ENCODE peak calls at places on chromosomes 2 and 18, in four cellular contexts. P, I, F and X are unnamed samples.

GRCh38 chr2:200665626-200666453 is 80.0 kb downstream of the AOX1 start:
- DNase-seq in P (no peak), I (no peak), F (no peak), X (no peak)

GRCh38 chr2:23940976-23941605 is 828 bp downstream of the UBXN2A start:
- DNase-seq in P (no peak), I (no peak), F (no peak), X (no peak)

GRCh38 chr18:75504469-75504868 is 77.0 kb upstream of the SMIM21 start:
- DNase-seq in P (no peak), I (no peak), F (no peak), X (no peak)

GRCh38 chr2:46460241-46460921 is 19.0 kb upstream of the TMEM247 start:
- DNase-seq in P (no peak), I (no peak), F (no peak), X (no peak)

GRCh38 chr2:218257390-218257981 is 3.3 kb upstream of the GPBAR1 start:
- DNase-seq in P (peak), I (no peak), F (peak), X (peak)

GRCh38 chr2:45169339-45170190 is 160.3 kb upstream of the SIX2 start:
- DNase-seq in P (peak), I (no peak), F (no peak), X (no peak)

GRCh38 chr18:34153711-34154110 is 71.0 kb downstream of the NOL4 start:
- DNase-seq in P (no peak), I (no peak), F (peak), X (peak)

GRCh38 chr18:79941473-79942119 is 9.9 kb downstream of the SLC66A2 start:
- DNase-seq in P (peak), I (no peak), F (no peak), X (no peak)

GRCh38 chr2:126638781-126639180 is 17.2 kb upstream of the GYPC start:
- DNase-seq in P (no peak), I (no peak), F (no peak), X (no peak)

GRCh38 chr2:67895171-67895941 is 167.4 kb downstream of the C1D start:
- DNase-seq in P (no peak), I (no peak), F (no peak), X (no peak)

GRCh38 chr2:41116106-41116797 is 664.4 kb upstream of the SLC8A1 start:
- DNase-seq in P (no peak), I (no peak), F (no peak), X (no peak)

GRCh38 chr2:175195012-175195411 is 13.5 kb upstream of the ATP5MC3 start:
- DNase-seq in P (no peak), I (no peak), F (no peak), X (no peak)

GRCh38 chr2:150526006-150526405 is 38.5 kb upstream of the RND3 start:
- DNase-seq in P (no peak), I (no peak), F (no peak), X (no peak)

GRCh38 chr18:80159713-80160636 is 50.9 kb downstream of the ADNP2 start:
- DNase-seq in P (no peak), I (no peak), F (peak), X (no peak)

GRCh38 chr2:235414422-235414821 is 79.4 kb upstream of the AGAP1 start:
- DNase-seq in P (no peak), I (no peak), F (no peak), X (no peak)

GRCh38 chr18:73749304-73749703 is 398.3 kb downstream of the FBXO15 start:
- DNase-seq in P (no peak), I (no peak), F (no peak), X (no peak)
- H3K4me3 ChIP-seq in P (no peak), I (no peak), F (no peak), X (no peak)

DNA sequence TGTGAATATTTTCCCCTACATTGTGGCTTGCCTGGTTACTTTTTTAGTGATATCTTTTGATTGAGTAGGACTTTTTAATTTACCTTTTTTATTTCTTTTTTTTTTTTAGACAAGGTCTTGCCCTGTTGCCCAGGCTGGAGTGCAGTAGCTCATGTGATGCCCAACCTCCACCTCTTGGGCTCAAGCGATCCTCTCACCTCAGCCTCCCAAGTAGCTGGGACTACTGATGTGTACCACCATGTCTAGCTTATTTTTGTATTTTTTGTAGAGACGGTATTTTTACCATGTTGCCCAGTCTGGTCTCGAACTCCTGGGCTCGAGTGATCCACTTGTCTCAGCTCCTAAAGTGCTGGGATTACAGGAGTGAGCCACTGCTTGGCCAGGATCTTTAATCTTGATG is 25.3 kb downstream of the EML4 start:
- DNase-seq in P (no peak), I (no peak), F (no peak), X (no peak)
- H3K4me3 ChIP-seq in P (no peak), I (no peak), F (no peak), X (no peak)

DNA sequence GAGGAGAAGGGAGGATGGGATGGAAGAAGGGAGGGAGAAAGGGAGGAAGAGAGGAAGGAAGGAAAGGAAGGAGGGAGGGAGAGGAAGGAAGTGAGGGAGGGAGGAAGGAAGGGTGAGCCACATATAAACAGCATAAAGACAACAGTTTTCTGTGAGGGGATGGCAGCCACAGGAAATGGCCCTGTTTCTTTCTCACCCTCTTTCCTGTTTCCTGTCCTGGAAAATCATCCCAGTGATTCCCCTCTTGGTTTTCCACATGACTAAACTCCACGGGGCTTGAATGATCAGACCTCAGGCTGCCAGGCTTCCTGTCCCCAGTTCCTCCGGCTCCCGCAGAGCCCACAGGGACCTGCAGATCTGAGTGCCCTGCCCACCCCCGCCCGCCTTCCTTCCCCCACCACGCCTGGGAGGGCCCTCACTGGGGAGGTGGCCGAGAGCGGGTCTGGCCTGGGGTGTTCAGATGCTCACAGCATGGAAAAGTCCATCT is at the start of gene SIGLEC15:
- DNase-seq in P (no peak), I (no peak), F (no peak), X (no peak)
- H3K4me3 ChIP-seq in P (no peak), I (no peak), F (no peak), X (no peak)

DNA sequence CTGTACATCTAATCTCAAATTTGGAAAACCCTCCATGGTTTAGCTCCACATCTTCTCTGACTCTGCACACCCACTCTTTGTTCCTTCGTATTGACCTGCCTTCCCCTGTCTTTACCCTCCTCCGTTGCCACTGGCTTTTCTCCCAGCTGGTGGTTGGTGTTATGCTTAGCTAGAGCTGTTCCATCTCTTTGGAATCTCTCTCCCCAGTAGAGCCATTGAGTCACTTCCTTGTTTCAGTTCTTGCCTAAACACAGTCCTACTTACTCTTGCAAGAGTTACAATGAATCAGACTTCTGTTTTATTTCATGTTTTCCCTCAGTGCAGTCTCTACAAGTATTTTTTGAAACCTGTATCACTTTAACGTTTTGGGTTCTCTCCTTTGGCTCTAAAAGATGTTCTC is 263.9 kb downstream of the LTBP1 start:
- DNase-seq in P (no peak), I (no peak), F (no peak), X (no peak)
- H3K4me3 ChIP-seq in P (no peak), I (no peak), F (no peak), X (no peak)